ENCODE peak calls at places on chromosomes 13 and 19, in six cellular contexts. C, N, X, G, E and M are unnamed samples.

GRCh38 chr13:33554919-33555791 is 262.8 kb upstream of the RFC3 start:
- DNase-seq in N (no peak), E (no peak), C (no peak), G (no peak), X (no peak), M (no peak)

GRCh38 chr19:49988433-49988832 is 27.5 kb upstream of the SIGLEC11 start:
- DNase-seq in G (peak), N (no peak), C (no peak), E (peak), X (no peak), M (no peak)

GRCh38 chr13:41402695-41403511 is 54.4 kb upstream of the RGCC start:
- DNase-seq in C (no peak), G (no peak), N (no peak), X (no peak), E (no peak), M (no peak)

GRCh38 chr13:28467886-28468519 is 26.9 kb downstream of the FLT1 start:
- DNase-seq in E (no peak), G (no peak), C (no peak), N (no peak), X (no peak), M (no peak)

GRCh38 chr13:102033316-102033715 is 368.5 kb downstream of the FGF14 start:
- DNase-seq in N (no peak), X (no peak), G (no peak), C (no peak), E (no peak), M (no peak)

GRCh38 chr19:17739121-17739875 is 12.0 kb upstream of the FCHO1 start:
- DNase-seq in G (no peak), X (no peak), C (no peak), N (no peak), E (no peak), M (no peak)

GRCh38 chr19:49272204-49272603 is 52.8 kb downstream of the SLC6A16 start:
- DNase-seq in X (no peak), C (no peak), G (peak), E (no peak), N (no peak), M (no peak)

GRCh38 chr19:31392514-31392913 is 43.3 kb upstream of the TSHZ3 start:
- DNase-seq in E (no peak), N (no peak), C (no peak), G (peak), X (no peak), M (no peak)

GRCh38 chr13:100423375-100423774 is 165.2 kb downstream of the GGACT start:
- DNase-seq in N (no peak), C (no peak), G (peak), E (no peak), X (no peak), M (no peak)

GRCh38 chr13:94234766-94235165 is 244.7 kb downstream of the DCT start:
- DNase-seq in C (no peak), G (no peak), E (no peak), X (no peak), N (no peak), M (no peak)